ENCODE peak calls at places on chromosomes 5 and 9, in six cellular contexts. One of them, this sample, is unnamed.

GRCh38 chr5:140926211-140926902 is at the start of gene PCDHAC1:
- DNase-seq in amygdala: peak
- DNase-seq in NCI-H1436: peak
- DNase-seq in activated CD4-positive, alpha-beta T cell treated with anti-CD3 and anti-CD28 coated beads, Interleukin-2, amount 50 U/mL, for 48 hours: peak
- DNase-seq in KBM-7: peak
- DNase-seq in HFF-Myc: peak
- DNase-seq in this sample: peak

GRCh38 chr9:109779711-109780452 is at the start of gene PALM2AKAP2:
- DNase-seq in amygdala: peak
- DNase-seq in NCI-H1436: peak
- DNase-seq in activated CD4-positive, alpha-beta T cell treated with anti-CD3 and anti-CD28 coated beads, Interleukin-2, amount 50 U/mL, for 48 hours: peak
- DNase-seq in KBM-7: no peak
- DNase-seq in HFF-Myc: peak
- DNase-seq in this sample: peak

GRCh38 chr9:73434826-73435225 is 283.2 kb downstream of the ANXA1 start:
- DNase-seq in amygdala: no peak
- DNase-seq in NCI-H1436: no peak
- DNase-seq in activated CD4-positive, alpha-beta T cell treated with anti-CD3 and anti-CD28 coated beads, Interleukin-2, amount 50 U/mL, for 48 hours: no peak
- DNase-seq in KBM-7: no peak
- DNase-seq in HFF-Myc: no peak
- DNase-seq in this sample: no peak

GRCh38 chr9:129567842-129568559 is 52.9 kb downstream of the C9orf50 start:
- DNase-seq in amygdala: no peak
- DNase-seq in NCI-H1436: no peak
- DNase-seq in activated CD4-positive, alpha-beta T cell treated with anti-CD3 and anti-CD28 coated beads, Interleukin-2, amount 50 U/mL, for 48 hours: no peak
- DNase-seq in KBM-7: peak
- DNase-seq in HFF-Myc: no peak
- DNase-seq in this sample: no peak

GRCh38 chr9:28289732-28290131 is 716.5 kb upstream of the C9orf72 start:
- DNase-seq in amygdala: no peak
- DNase-seq in NCI-H1436: no peak
- DNase-seq in activated CD4-positive, alpha-beta T cell treated with anti-CD3 and anti-CD28 coated beads, Interleukin-2, amount 50 U/mL, for 48 hours: no peak
- DNase-seq in KBM-7: no peak
- DNase-seq in HFF-Myc: no peak
- DNase-seq in this sample: no peak

GRCh38 chr5:30539004-30539634 is 654.4 kb upstream of the CDH6 start:
- DNase-seq in amygdala: no peak
- DNase-seq in NCI-H1436: no peak
- DNase-seq in activated CD4-positive, alpha-beta T cell treated with anti-CD3 and anti-CD28 coated beads, Interleukin-2, amount 50 U/mL, for 48 hours: no peak
- DNase-seq in KBM-7: no peak
- DNase-seq in HFF-Myc: no peak
- DNase-seq in this sample: no peak

GRCh38 chr9:16267336-16268036 is 603.0 kb downstream of the BNC2 start:
- DNase-seq in amygdala: no peak
- DNase-seq in NCI-H1436: no peak
- DNase-seq in activated CD4-positive, alpha-beta T cell treated with anti-CD3 and anti-CD28 coated beads, Interleukin-2, amount 50 U/mL, for 48 hours: no peak
- DNase-seq in KBM-7: no peak
- DNase-seq in HFF-Myc: no peak
- DNase-seq in this sample: no peak

GRCh38 chr9:134625361-134626140 is 16.1 kb upstream of the COL5A1 start:
- DNase-seq in amygdala: no peak
- DNase-seq in NCI-H1436: no peak
- DNase-seq in activated CD4-positive, alpha-beta T cell treated with anti-CD3 and anti-CD28 coated beads, Interleukin-2, amount 50 U/mL, for 48 hours: no peak
- DNase-seq in KBM-7: no peak
- DNase-seq in HFF-Myc: no peak
- DNase-seq in this sample: no peak

GRCh38 chr9:126443144-126443543 is 116.5 kb downstream of the MVB12B start:
- DNase-seq in amygdala: no peak
- DNase-seq in NCI-H1436: no peak
- DNase-seq in activated CD4-positive, alpha-beta T cell treated with anti-CD3 and anti-CD28 coated beads, Interleukin-2, amount 50 U/mL, for 48 hours: no peak
- DNase-seq in KBM-7: no peak
- DNase-seq in HFF-Myc: no peak
- DNase-seq in this sample: no peak

GRCh38 chr5:93967923-93968322 is 226.5 kb upstream of the POU5F2 start:
- DNase-seq in amygdala: no peak
- DNase-seq in NCI-H1436: peak
- DNase-seq in activated CD4-positive, alpha-beta T cell treated with anti-CD3 and anti-CD28 coated beads, Interleukin-2, amount 50 U/mL, for 48 hours: no peak
- DNase-seq in KBM-7: no peak
- DNase-seq in HFF-Myc: no peak
- DNase-seq in this sample: no peak

This sample was measured in GM06990.